ENCODE peak calls at places on chromosomes 4 and X, in ten cellular contexts. M is AG04450; P is CD8-positive, alpha-beta T cell; K is HL-60; W is nephron progenitor cell; R is neural crest cell; E is mesothelial cell of epicardium; F is psoas muscle; J is astrocyte; N is suprapubic skin. A is an unnamed sample.

GRCh38 chr4:38751341-38752043 is 31.3 kb downstream of the TLR10 start:
- DNase-seq in M (no peak), W (no peak), R (no peak), N (no peak), E (no peak), J (no peak), P (no peak), K (no peak), F (no peak), A (no peak)

GRCh38 chrX:14015941-14016340 is 13.8 kb downstream of the GEMIN8 start:
- DNase-seq in W (no peak), P (no peak), F (no peak), J (no peak), R (no peak), M (no peak), K (no peak), E (no peak), N (no peak), A (no peak)

GRCh38 chr4:113548303-113548702 is 213.2 kb downstream of the CAMK2D start:
- DNase-seq in R (no peak), E (no peak), M (no peak), P (no peak), K (no peak), F (no peak), N (no peak), J (no peak), W (no peak), A (no peak)

GRCh38 chr4:86594559-86595425 is 677 bp downstream of the PTPN13 start:
- DNase-seq in N (peak), W (peak), F (peak), J (peak), E (peak), P (no peak), R (no peak), K (no peak), M (peak), A (peak)

GRCh38 chrX:107596651-107597050 is 31.7 kb upstream of the PRPS1 start:
- DNase-seq in F (no peak), E (no peak), K (no peak), N (no peak), W (no peak), R (no peak), M (no peak), P (no peak), J (no peak), A (no peak)

GRCh38 chr4:111136438-111136837 is 513.6 kb upstream of the PITX2 start:
- DNase-seq in M (no peak), W (no peak), J (peak), E (no peak), N (no peak), F (no peak), P (no peak), R (no peak), K (no peak), A (peak)

GRCh38 chrX:85544609-85545008 is 165.1 kb upstream of the POF1B start:
- DNase-seq in N (no peak), W (no peak), J (no peak), K (no peak), M (no peak), P (no peak), R (no peak), F (no peak), E (no peak), A (no peak)

GRCh38 chr4:152264106-152264505 is 271.8 kb downstream of the FBXW7 start:
- DNase-seq in K (no peak), J (no peak), E (no peak), R (no peak), M (no peak), N (no peak), F (no peak), W (no peak), P (no peak), A (no peak)

GRCh38 chrX:148298737-148299136 is 201.7 kb upstream of the AFF2 start:
- DNase-seq in R (no peak), P (no peak), K (no peak), W (no peak), E (no peak), J (peak), N (no peak), F (no peak), M (no peak), A (no peak)

GRCh38 chrX:55033429-55033828 is 2.7 kb upstream of the ALAS2 start:
- DNase-seq in E (no peak), K (no peak), R (no peak), M (no peak), J (no peak), W (no peak), P (no peak), F (no peak), N (no peak), A (no peak)

GRCh38 chr4:156255608-156256007 is 301.9 kb upstream of the CTSO start:
- DNase-seq in M (no peak), P (no peak), K (no peak), F (no peak), N (no peak), R (no peak), J (peak), E (no peak), W (no peak), A (no peak)

GRCh38 chrX:100477949-100478348 is 67.9 kb upstream of the PCDH19 start:
- DNase-seq in M (no peak), N (no peak), J (no peak), R (no peak), W (no peak), F (no peak), K (no peak), E (no peak), P (no peak), A (no peak)

GRCh38 chr4:73901031-73901430 is 31.8 kb downstream of the CXCL1 start:
- DNase-seq in K (no peak), N (no peak), R (no peak), W (no peak), J (peak), E (no peak), P (no peak), F (no peak), M (no peak), A (no peak)

GRCh38 chr4:186543206-186543605 is 12.2 kb downstream of the MTNR1A start:
- DNase-seq in F (no peak), R (no peak), N (no peak), J (no peak), M (no peak), K (no peak), W (no peak), P (no peak), E (no peak), A (no peak)

GRCh38 chr4:111923786-111924185 is 221.5 kb upstream of the FAM241A start:
- DNase-seq in F (no peak), P (no peak), K (no peak), W (no peak), M (no peak), N (no peak), J (peak), R (no peak), E (no peak), A (no peak)

GRCh38 chr4:5730993-5731975 is 20.3 kb downstream of the EVC start:
- DNase-seq in P (no peak), K (no peak), F (no peak), R (no peak), N (no peak), M (no peak), W (no peak), E (no peak), J (no peak), A (no peak)

GRCh38 chrX:23292979-23293651 is 41.5 kb upstream of the PTCHD1 start:
- DNase-seq in E (no peak), K (no peak), R (no peak), P (no peak), M (no peak), F (peak), J (peak), N (no peak), W (peak), A (no peak)

GRCh38 chrX:88425739-88426138 is 321.3 kb upstream of the CPXCR1 start:
- DNase-seq in W (no peak), E (no peak), R (no peak), N (no peak), J (no peak), F (no peak), K (no peak), M (no peak), P (no peak), A (no peak)

GRCh38 chr4:6313216-6313615 is 43.6 kb downstream of the WFS1 start:
- DNase-seq in E (no peak), M (no peak), F (no peak), K (no peak), N (no peak), R (no peak), W (no peak), J (no peak), P (no peak), A (no peak)

GRCh38 chr4:184383497-184384055 is 90.8 kb downstream of the IRF2 start:
- DNase-seq in M (peak), J (peak), W (no peak), E (no peak), P (no peak), K (no peak), R (no peak), N (no peak), F (peak), A (peak)

GRCh38 chr4:94960703-94961102 is 202.9 kb downstream of the BMPR1B start:
- DNase-seq in P (no peak), W (no peak), M (no peak), R (no peak), E (no peak), J (no peak), N (no peak), K (no peak), F (no peak), A (no peak)

GRCh38 chr4:175414602-175415001 is 397.5 kb downstream of the GPM6A start:
- DNase-seq in F (no peak), P (no peak), W (no peak), E (no peak), N (no peak), M (no peak), R (no peak), K (no peak), J (no peak), A (no peak)

GRCh38 chr4:15231265-15232091 is 196.4 kb upstream of the C1QTNF7 start:
- DNase-seq in F (peak), N (peak), E (peak), P (peak), J (peak), R (peak), K (no peak), W (peak), M (peak), A (peak)

GRCh38 chr4:156194896-156195295 is 241.2 kb upstream of the CTSO start:
- DNase-seq in K (no peak), M (no peak), F (no peak), N (no peak), W (no peak), P (no peak), J (no peak), E (no peak), R (no peak), A (no peak)

GRCh38 chr4:96228463-96228862 is 388.6 kb downstream of the PDHA2 start:
- DNase-seq in W (no peak), J (no peak), E (no peak), F (no peak), P (no peak), R (no peak), N (no peak), K (no peak), M (no peak), A (no peak)

GRCh38 chr4:127601029-127601428 is 31.7 kb upstream of the INTU start:
- DNase-seq in M (no peak), N (no peak), K (no peak), J (peak), E (no peak), F (no peak), R (no peak), W (no peak), P (no peak), A (no peak)

GRCh38 chr4:5753766-5754528 is 42.9 kb downstream of the EVC start:
- DNase-seq in K (no peak), N (no peak), P (no peak), J (peak), F (no peak), E (peak), R (no peak), M (peak), W (no peak), A (peak)

GRCh38 chr4:8157944-8158709 is 486 bp downstream of the ABLIM2 start:
- DNase-seq in E (no peak), K (no peak), F (no peak), M (no peak), W (no peak), R (no peak), N (no peak), P (peak), J (no peak), A (no peak)

GRCh38 chrX:132292753-132293152 is 73.5 kb upstream of the RAP2C start:
- DNase-seq in K (no peak), M (peak), J (peak), N (no peak), F (no peak), P (peak), R (peak), E (no peak), W (peak), A (peak)

GRCh38 chr4:40564004-40564403 is 65.7 kb downstream of the RBM47 start:
- DNase-seq in K (peak), M (no peak), R (no peak), F (no peak), W (no peak), E (no peak), J (no peak), P (no peak), N (no peak), A (no peak)

GRCh38 chr4:107278791-107279481 is 242.8 kb upstream of the DKK2 start:
- DNase-seq in F (no peak), R (no peak), E (no peak), J (peak), W (no peak), P (no peak), K (no peak), M (peak), N (no peak), A (peak)

GRCh38 chrX:18983711-18984380 is at the start of gene PHKA2:
- DNase-seq in J (peak), W (no peak), P (no peak), N (peak), R (peak), M (no peak), F (peak), E (no peak), K (no peak), A (no peak)

GRCh38 chr4:83629945-83630684 is 94.2 kb downstream of the GPAT3 start:
- DNase-seq in M (peak), J (peak), N (no peak), P (no peak), R (no peak), E (no peak), W (no peak), K (peak), F (no peak), A (peak)

GRCh38 chr4:1842339-1842895 is 13.5 kb downstream of the LETM1 start:
- DNase-seq in E (no peak), W (no peak), M (no peak), K (no peak), J (no peak), N (no peak), R (no peak), F (no peak), P (no peak), A (no peak)
- TF ChIP-seq CTCF in E (no peak), W (no peak), M (peak), K (no peak), J (no peak), N (no peak), R (no peak), F (no peak), P (no peak), A (peak)

GRCh38 chrX:119659522-119659921 is 33.4 kb downstream of the SEPTIN6 start:
- DNase-seq in E (no peak), M (no peak), N (no peak), W (no peak), K (no peak), R (no peak), F (no peak), J (no peak), P (no peak), A (no peak)

GRCh38 chrX:119655125-119655524 is 37.8 kb downstream of the SEPTIN6 start:
- DNase-seq in F (peak), J (peak), P (no peak), K (no peak), R (no peak), M (peak), N (no peak), W (no peak), E (no peak), A (peak)

GRCh38 chrX:119648421-119648775 is 42.2 kb upstream of the NKRF start:
- DNase-seq in E (no peak), R (no peak), J (no peak), F (no peak), M (no peak), K (no peak), N (no peak), W (no peak), P (no peak), A (no peak)

GRCh38 chrX:119654112-119654531 is 38.8 kb downstream of the SEPTIN6 start:
- DNase-seq in N (no peak), P (no peak), K (no peak), R (peak), J (peak), M (no peak), W (peak), F (peak), E (peak), A (no peak)
- TF ChIP-seq CTCF in N (no peak), P (no peak), K (no peak), R (no peak), J (no peak), M (no peak), W (no peak), F (no peak), E (no peak), A (no peak)

GRCh38 chr4:47899639-47900038 is 14.7 kb downstream of the NFXL1 start:
- DNase-seq in R (no peak), K (no peak), E (no peak), W (no peak), P (no peak), F (no peak), N (no peak), J (no peak), M (no peak), A (no peak)
- TF ChIP-seq CTCF in R (no peak), K (no peak), E (no peak), W (no peak), P (no peak), F (no peak), N (no peak), J (no peak), M (no peak), A (no peak)

GRCh38 chr4:117447925-117448324 is 362.5 kb upstream of the TRAM1L1 start:
- DNase-seq in W (no peak), M (no peak), F (no peak), N (no peak), P (no peak), R (no peak), E (no peak), J (no peak), K (no peak), A (no peak)
- TF ChIP-seq CTCF in W (no peak), M (no peak), F (no peak), N (no peak), P (no peak), R (peak), E (no peak), J (no peak), K (peak), A (peak)

DNA sequence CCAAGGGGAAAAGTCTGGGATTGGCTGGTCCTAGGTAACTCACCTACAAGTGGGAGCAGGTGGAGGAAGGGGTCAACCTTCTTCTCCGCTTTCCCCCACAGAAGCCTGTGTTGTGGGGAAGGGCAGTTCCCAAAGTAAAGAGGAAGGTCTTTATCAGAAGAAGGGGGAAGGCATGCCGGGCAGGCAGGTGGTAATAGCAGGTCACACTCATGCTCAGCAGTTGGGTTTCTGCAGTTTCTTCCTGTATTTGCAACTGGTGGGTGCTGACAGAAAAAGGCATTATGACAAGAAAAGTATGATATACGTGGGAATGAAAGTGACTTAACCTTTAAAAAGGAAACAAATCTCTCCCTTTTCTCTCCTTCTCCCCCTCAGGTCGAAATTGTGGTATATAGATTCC is 3.6 kb downstream of the MTMR1 start:
- DNase-seq in E (no peak), P (no peak), W (no peak), R (no peak), K (no peak), F (no peak), M (no peak), N (no peak), J (no peak), A (no peak)
- TF ChIP-seq CTCF in E (no peak), P (no peak), W (no peak), R (no peak), K (no peak), F (no peak), M (no peak), N (no peak), J (no peak), A (no peak)

GRCh38 chr4:139556735-139557505 is 901 bp upstream of the SETD7 start:
- DNase-seq in W (peak), F (peak), R (peak), P (peak), E (peak), N (peak), K (peak), J (no peak), M (no peak), A (no peak)
- TF ChIP-seq CTCF in W (no peak), F (no peak), R (no peak), P (no peak), E (no peak), N (no peak), K (no peak), J (no peak), M (no peak), A (no peak)

A was measured in HFF-Myc.